ENCODE peak calls at places on chromosomes 4 and X, in four cellular contexts. D is SK-MEL-5; K is omental fat pad; C is activated CD4-positive, CD25-positive, alpha-beta regulatory T cell treated with anti-CD3 and anti-CD28 coated beads, Interleukin-2, amount 50 U/mL, for 72 hours. I is an unnamed sample.

GRCh38 chr4:169201144-169202124 is 69.3 kb downstream of the SH3RF1 start:
- DNase-seq in D (no peak), K (no peak), C (no peak), I (no peak)

GRCh38 chrX:38166478-38167083 is 54.1 kb downstream of the SRPX start:
- DNase-seq in D (peak; percentile 40), K (no peak), C (no peak), I (no peak)

GRCh38 chr4:120155287-120155686 is 88.6 kb upstream of the MAD2L1 start:
- DNase-seq in D (no peak), K (no peak), C (no peak), I (no peak)

GRCh38 chrX:9429767-9430166 is 35.1 kb upstream of the TBL1X start:
- DNase-seq in D (no peak), K (no peak), C (no peak), I (no peak)

GRCh38 chr4:36476135-36476534 is 194.7 kb downstream of the DTHD1 start:
- DNase-seq in D (no peak), K (no peak), C (no peak), I (no peak)

GRCh38 chrX:55312655-55313054 is 47.9 kb upstream of the PAGE3 start:
- DNase-seq in D (peak; percentile 24), K (no peak), C (no peak), I (no peak)

GRCh38 chrX:133741303-133741702 is 244.1 kb downstream of the GPC3 start:
- DNase-seq in D (no peak), K (no peak), C (no peak), I (no peak)

GRCh38 chrX:24982306-24982965 is 33.3 kb downstream of the ARX start:
- DNase-seq in D (no peak), K (no peak), C (no peak), I (no peak)

GRCh38 chr4:76990288-76991080 is 40.9 kb downstream of the SEPTIN11 start:
- DNase-seq in D (no peak), K (no peak), C (no peak), I (no peak)

GRCh38 chrX:131633285-131633917 is 89.5 kb downstream of the OR13H1 start:
- DNase-seq in D (peak; percentile 68), K (no peak), C (peak; percentile 41), I (no peak)

GRCh38 chr4:184807261-184807660 is 18.5 kb downstream of the ACSL1 start:
- DNase-seq in D (no peak), K (no peak), C (no peak), I (no peak)

GRCh38 chr4:139599594-139600374 is 43.8 kb upstream of the SETD7 start:
- DNase-seq in D (no peak), K (no peak), C (no peak), I (no peak)

GRCh38 chr4:124018383-124019317 is 622.1 kb downstream of the SPRY1 start:
- DNase-seq in D (peak; percentile 10), K (no peak), C (no peak), I (peak; percentile 78)

GRCh38 chrX:47849776-47850175 is 13.1 kb downstream of the ZNF81 start:
- DNase-seq in D (no peak), K (no peak), C (no peak), I (no peak)

GRCh38 chr4:87632469-87632868 is 17.6 kb upstream of the DMP1 start:
- DNase-seq in D (no peak), K (no peak), C (no peak), I (no peak)

GRCh38 chr4:20251061-20251795 is 477 bp upstream of the SLIT2 start:
- DNase-seq in D (no peak), K (no peak), C (no peak), I (no peak)

GRCh38 chr4:32025840-32026459 is 1305.8 kb downstream of the PCDH7 start:
- DNase-seq in D (peak; percentile 52), K (no peak), C (no peak), I (no peak)

GRCh38 chrX:150478496-150479492 is 89.6 kb upstream of the MTM1 start:
- DNase-seq in D (no peak), K (no peak), C (no peak), I (no peak)

GRCh38 chr4:126899382-126899801 is 733.4 kb upstream of the INTU start:
- DNase-seq in D (no peak), K (no peak), C (no peak), I (no peak)

GRCh38 chrX:115679460-115679859 is 118.5 kb downstream of the PLS3 start:
- DNase-seq in D (peak; percentile 58), K (no peak), C (no peak), I (no peak)

GRCh38 chrX:9708923-9709553 is 56.6 kb downstream of the GPR143 start:
- DNase-seq in D (peak; percentile 64), K (peak; percentile 36), C (peak; percentile 83), I (peak; percentile 73)

GRCh38 chr4:142480244-142480643 is 365.9 kb downstream of the INPP4B start:
- DNase-seq in D (no peak), K (no peak), C (no peak), I (no peak)